ENCODE peak calls at places on chromosomes 1 and 21, in six cellular contexts. One of them, this sample, is unnamed.

GRCh38 chr21:23977971-23978370 is 1629.3 kb downstream of the MRPL39 start:
- DNase-seq in bronchial epithelial cell: peak
- DNase-seq in PC-3: no peak
- DNase-seq in transverse colon: no peak
- DNase-seq in sigmoid colon: no peak
- DNase-seq in mammary epithelial cell: no peak
- DNase-seq in this sample: no peak

GRCh38 chr1:150610576-150610975 is 18.8 kb downstream of the ENSA start:
- DNase-seq in bronchial epithelial cell: no peak
- DNase-seq in PC-3: no peak
- DNase-seq in transverse colon: no peak
- DNase-seq in sigmoid colon: no peak
- DNase-seq in mammary epithelial cell: no peak
- DNase-seq in this sample: no peak

GRCh38 chr1:192045038-192045575 is 113.2 kb upstream of the RGS18 start:
- DNase-seq in bronchial epithelial cell: no peak
- DNase-seq in PC-3: no peak
- DNase-seq in transverse colon: no peak
- DNase-seq in sigmoid colon: no peak
- DNase-seq in mammary epithelial cell: no peak
- DNase-seq in this sample: no peak

GRCh38 chr21:46064870-46065214 is 33.1 kb upstream of the COL6A2 start:
- DNase-seq in bronchial epithelial cell: no peak
- DNase-seq in PC-3: no peak
- DNase-seq in transverse colon: no peak
- DNase-seq in sigmoid colon: no peak
- DNase-seq in mammary epithelial cell: no peak
- DNase-seq in this sample: no peak

GRCh38 chr1:150557065-150557600 is 7.9 kb downstream of the ADAMTSL4 start:
- DNase-seq in bronchial epithelial cell: no peak
- DNase-seq in PC-3: no peak
- DNase-seq in transverse colon: peak
- DNase-seq in sigmoid colon: no peak
- DNase-seq in mammary epithelial cell: no peak
- DNase-seq in this sample: no peak

GRCh38 chr1:108842525-108843181 is 14.2 kb downstream of the AKNAD1 start:
- DNase-seq in bronchial epithelial cell: no peak
- DNase-seq in PC-3: no peak
- DNase-seq in transverse colon: no peak
- DNase-seq in sigmoid colon: no peak
- DNase-seq in mammary epithelial cell: no peak
- DNase-seq in this sample: no peak

GRCh38 chr1:19483691-19484090 is 1.6 kb downstream of the CAPZB start:
- DNase-seq in bronchial epithelial cell: no peak
- DNase-seq in PC-3: no peak
- DNase-seq in transverse colon: no peak
- DNase-seq in sigmoid colon: no peak
- DNase-seq in mammary epithelial cell: no peak
- DNase-seq in this sample: no peak

GRCh38 chr21:39400173-39400572 is 45.4 kb downstream of the LCA5L start:
- DNase-seq in bronchial epithelial cell: no peak
- DNase-seq in PC-3: no peak
- DNase-seq in transverse colon: no peak
- DNase-seq in sigmoid colon: no peak
- DNase-seq in mammary epithelial cell: peak
- DNase-seq in this sample: no peak

DNA sequence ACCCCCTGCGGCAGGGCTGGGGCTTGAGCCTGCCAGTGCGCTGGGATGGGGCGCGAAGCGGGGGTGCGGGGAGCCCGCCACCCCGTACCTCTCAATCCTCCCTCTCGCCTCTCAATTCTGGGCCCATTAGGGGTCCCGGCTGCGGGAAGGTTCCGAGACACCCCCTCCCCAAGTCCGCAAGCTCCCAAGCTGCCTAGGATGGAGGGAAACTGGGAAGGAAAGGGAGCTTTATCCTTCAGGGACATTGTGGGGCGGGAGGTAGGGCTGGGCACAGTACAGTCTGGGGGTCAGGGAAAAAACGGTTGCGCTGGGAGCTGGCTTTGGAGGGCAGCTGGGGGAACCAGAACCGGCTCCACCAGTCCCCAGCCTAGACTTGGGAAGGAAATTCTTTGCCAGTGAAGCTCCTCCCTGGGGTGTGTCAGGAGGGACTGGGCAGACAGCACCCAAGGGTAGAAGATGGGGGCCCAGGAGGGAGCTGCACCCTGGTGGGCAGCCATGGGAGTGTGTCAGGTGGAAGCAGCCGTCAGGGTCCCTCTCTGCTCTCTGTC is 904 bp downstream of the GJB3 start:
- DNase-seq in bronchial epithelial cell: peak
- DNase-seq in PC-3: peak
- DNase-seq in transverse colon: peak
- DNase-seq in sigmoid colon: peak
- DNase-seq in mammary epithelial cell: peak
- DNase-seq in this sample: no peak
- TF ChIP-seq CTCF in bronchial epithelial cell: no peak
- TF ChIP-seq CTCF in PC-3: peak
- TF ChIP-seq CTCF in transverse colon: no peak
- TF ChIP-seq CTCF in sigmoid colon: no peak
- TF ChIP-seq CTCF in mammary epithelial cell: peak
- TF ChIP-seq CTCF in this sample: no peak

GRCh38 chr1:220044683-220045355 is 1.5 kb downstream of the EPRS1 start:
- DNase-seq in bronchial epithelial cell: no peak
- DNase-seq in PC-3: no peak
- DNase-seq in transverse colon: no peak
- DNase-seq in sigmoid colon: no peak
- DNase-seq in mammary epithelial cell: no peak
- DNase-seq in this sample: no peak
- H3K4me3 ChIP-seq in bronchial epithelial cell: peak
- H3K4me3 ChIP-seq in PC-3: peak
- H3K4me3 ChIP-seq in transverse colon: no peak
- H3K4me3 ChIP-seq in sigmoid colon: no peak
- H3K4me3 ChIP-seq in mammary epithelial cell: peak
- H3K4me3 ChIP-seq in this sample: peak

DNA sequence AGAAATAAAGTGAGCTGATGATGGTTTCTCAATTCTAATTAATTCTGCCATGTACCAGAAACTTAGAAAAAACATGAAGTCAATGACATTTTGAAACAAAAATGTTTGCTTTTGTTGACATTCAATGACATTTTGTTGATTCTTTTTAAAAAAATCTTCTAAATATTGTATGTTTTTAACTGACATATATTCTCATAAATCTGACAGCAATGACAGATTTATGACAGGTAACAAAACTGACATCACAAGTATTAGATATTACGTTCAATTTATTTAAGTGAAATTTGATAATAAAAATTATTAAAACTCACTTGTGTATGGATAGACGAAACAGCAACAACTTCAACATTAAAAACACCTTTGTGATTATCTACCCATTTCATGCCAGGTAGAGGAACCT is 36.0 kb upstream of the ANGPTL3 start:
- DNase-seq in bronchial epithelial cell: no peak
- DNase-seq in PC-3: no peak
- DNase-seq in transverse colon: no peak
- DNase-seq in sigmoid colon: no peak
- DNase-seq in mammary epithelial cell: no peak
- DNase-seq in this sample: no peak
- TF ChIP-seq CTCF in bronchial epithelial cell: no peak
- TF ChIP-seq CTCF in PC-3: no peak
- TF ChIP-seq CTCF in transverse colon: no peak
- TF ChIP-seq CTCF in sigmoid colon: no peak
- TF ChIP-seq CTCF in mammary epithelial cell: no peak
- TF ChIP-seq CTCF in this sample: no peak

DNA sequence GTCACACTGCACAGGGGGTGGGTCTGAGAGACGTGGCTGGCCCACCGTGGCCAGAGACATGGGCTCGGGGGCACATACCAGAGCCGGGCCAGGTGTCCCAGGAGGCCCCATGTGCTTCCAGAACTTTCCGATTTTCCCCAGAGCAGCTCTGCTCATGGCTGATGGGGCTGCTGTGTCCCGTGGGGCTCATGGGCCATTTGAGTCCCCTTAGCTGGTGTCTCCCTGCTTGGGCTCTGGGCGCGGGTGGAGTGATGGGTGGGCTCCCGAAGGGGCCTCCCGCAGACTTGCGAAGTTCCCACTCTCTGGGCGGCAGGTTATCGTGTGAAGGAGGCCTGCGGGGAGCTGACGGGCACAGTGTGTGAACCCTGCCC is 1.8 kb downstream of the TNFRSF14 start:
- DNase-seq in bronchial epithelial cell: no peak
- DNase-seq in PC-3: no peak
- DNase-seq in transverse colon: no peak
- DNase-seq in sigmoid colon: no peak
- DNase-seq in mammary epithelial cell: no peak
- DNase-seq in this sample: no peak
- H3K4me3 ChIP-seq in bronchial epithelial cell: no peak
- H3K4me3 ChIP-seq in PC-3: no peak
- H3K4me3 ChIP-seq in transverse colon: no peak
- H3K4me3 ChIP-seq in sigmoid colon: no peak
- H3K4me3 ChIP-seq in mammary epithelial cell: no peak
- H3K4me3 ChIP-seq in this sample: peak

DNA sequence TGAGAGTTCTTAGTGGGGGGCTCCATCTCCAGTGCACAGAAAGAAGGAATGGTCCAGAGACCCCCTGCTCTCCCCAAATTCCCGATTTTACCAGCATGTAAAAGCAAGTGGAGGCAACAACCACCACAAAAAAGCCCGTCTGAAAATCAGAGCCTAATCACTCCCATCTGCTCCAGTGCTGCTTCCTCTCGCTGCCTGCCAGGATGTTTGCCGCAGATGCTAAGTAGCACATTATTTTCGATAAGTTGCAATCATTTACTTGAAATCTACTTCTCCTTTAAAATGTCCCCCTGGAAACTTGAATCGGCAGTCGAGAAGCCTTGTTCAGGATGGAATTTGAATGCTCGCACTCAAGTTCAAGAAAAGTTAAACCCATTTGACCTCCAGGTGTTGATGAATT is 221.1 kb downstream of the PBX1 start:
- DNase-seq in bronchial epithelial cell: no peak
- DNase-seq in PC-3: no peak
- DNase-seq in transverse colon: no peak
- DNase-seq in sigmoid colon: no peak
- DNase-seq in mammary epithelial cell: no peak
- DNase-seq in this sample: no peak
- TF ChIP-seq CTCF in bronchial epithelial cell: no peak
- TF ChIP-seq CTCF in PC-3: no peak
- TF ChIP-seq CTCF in transverse colon: no peak
- TF ChIP-seq CTCF in sigmoid colon: no peak
- TF ChIP-seq CTCF in mammary epithelial cell: no peak
- TF ChIP-seq CTCF in this sample: no peak

GRCh38 chr1:64913361-64914015 is 52.9 kb downstream of the JAK1 start:
- DNase-seq in bronchial epithelial cell: no peak
- DNase-seq in PC-3: no peak
- DNase-seq in transverse colon: no peak
- DNase-seq in sigmoid colon: no peak
- DNase-seq in mammary epithelial cell: no peak
- DNase-seq in this sample: no peak

GRCh38 chr1:64912191-64912590 is 54.2 kb downstream of the JAK1 start:
- DNase-seq in bronchial epithelial cell: no peak
- DNase-seq in PC-3: no peak
- DNase-seq in transverse colon: no peak
- DNase-seq in sigmoid colon: no peak
- DNase-seq in mammary epithelial cell: no peak
- DNase-seq in this sample: no peak

GRCh38 chr1:64917328-64917861 is 49.0 kb downstream of the JAK1 start:
- DNase-seq in bronchial epithelial cell: peak
- DNase-seq in PC-3: peak
- DNase-seq in transverse colon: peak
- DNase-seq in sigmoid colon: peak
- DNase-seq in mammary epithelial cell: peak
- DNase-seq in this sample: no peak

GRCh38 chr1:64917907-64918306 is 48.4 kb downstream of the JAK1 start:
- DNase-seq in bronchial epithelial cell: no peak
- DNase-seq in PC-3: no peak
- DNase-seq in transverse colon: no peak
- DNase-seq in sigmoid colon: no peak
- DNase-seq in mammary epithelial cell: no peak
- DNase-seq in this sample: no peak

GRCh38 chr1:64915381-64916274 is 50.7 kb downstream of the JAK1 start:
- DNase-seq in bronchial epithelial cell: peak
- DNase-seq in PC-3: peak
- DNase-seq in transverse colon: peak
- DNase-seq in sigmoid colon: no peak
- DNase-seq in mammary epithelial cell: peak
- DNase-seq in this sample: no peak
- H3K4me3 ChIP-seq in bronchial epithelial cell: no peak
- H3K4me3 ChIP-seq in PC-3: no peak
- H3K4me3 ChIP-seq in transverse colon: no peak
- H3K4me3 ChIP-seq in sigmoid colon: no peak
- H3K4me3 ChIP-seq in mammary epithelial cell: no peak
- H3K4me3 ChIP-seq in this sample: no peak

DNA sequence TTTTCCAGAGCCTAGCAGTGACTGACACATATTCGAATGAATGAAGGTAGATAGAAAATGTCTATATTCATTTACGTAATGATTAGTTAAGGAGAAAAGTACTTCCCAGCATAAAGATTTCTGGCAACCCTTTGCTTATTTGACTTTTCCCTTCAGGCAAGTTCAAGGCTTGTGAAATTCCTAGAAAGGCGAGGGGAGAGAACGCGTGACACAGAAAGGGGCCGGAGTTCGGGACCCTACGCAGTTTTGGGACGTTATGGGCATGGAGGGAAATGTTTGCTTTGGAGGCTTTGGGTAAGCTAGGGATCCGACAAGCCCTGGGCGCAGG is 472 bp upstream of the USP25 start:
- DNase-seq in bronchial epithelial cell: peak
- DNase-seq in PC-3: no peak
- DNase-seq in transverse colon: no peak
- DNase-seq in sigmoid colon: no peak
- DNase-seq in mammary epithelial cell: no peak
- DNase-seq in this sample: no peak
- TF ChIP-seq CTCF in bronchial epithelial cell: no peak
- TF ChIP-seq CTCF in PC-3: no peak
- TF ChIP-seq CTCF in transverse colon: no peak
- TF ChIP-seq CTCF in sigmoid colon: no peak
- TF ChIP-seq CTCF in mammary epithelial cell: no peak
- TF ChIP-seq CTCF in this sample: no peak

DNA sequence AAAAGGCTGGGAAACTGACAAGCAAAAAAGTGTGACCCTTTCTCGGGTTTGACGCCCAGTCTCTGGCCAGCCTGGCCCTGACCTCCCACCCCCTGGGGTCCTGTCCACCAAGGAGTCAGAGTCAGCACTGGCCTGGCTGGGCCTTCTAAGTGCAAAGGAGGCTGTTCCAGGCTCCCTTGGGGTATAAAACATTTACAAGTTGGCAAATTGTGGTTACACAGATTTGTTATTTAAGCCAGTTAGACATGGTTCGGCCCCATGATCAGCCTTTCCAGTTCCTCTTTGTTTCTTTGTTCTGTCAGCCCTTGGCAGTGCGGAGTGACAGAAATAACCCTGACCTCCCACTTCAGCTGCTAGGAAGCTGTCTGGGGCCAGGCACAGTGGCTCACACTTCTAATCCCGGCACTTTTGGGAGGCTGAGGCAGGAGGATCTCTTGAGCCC is 161.6 kb upstream of the RAB4A start:
- DNase-seq in bronchial epithelial cell: no peak
- DNase-seq in PC-3: no peak
- DNase-seq in transverse colon: no peak
- DNase-seq in sigmoid colon: peak
- DNase-seq in mammary epithelial cell: no peak
- DNase-seq in this sample: no peak
- H3K4me3 ChIP-seq in bronchial epithelial cell: no peak
- H3K4me3 ChIP-seq in PC-3: no peak
- H3K4me3 ChIP-seq in transverse colon: no peak
- H3K4me3 ChIP-seq in sigmoid colon: no peak
- H3K4me3 ChIP-seq in mammary epithelial cell: no peak
- H3K4me3 ChIP-seq in this sample: no peak

This sample was measured in GM12865.